ENCODE peak calls at places on chromosome 18, in five cellular contexts. Y is hippocampal formation; T is T-helper 17 cell; Q is activated naive CD4-positive, alpha-beta T cell treated with Interleukin-2 at 50 U/mL for 16 hours; C is activated CD4-positive, alpha-beta T cell treated with anti-CD3 and anti-CD28 coated beads, Interleukin-2, amount 50 U/mL, for 24 hours. M is an unnamed sample.

GRCh38 chr18:33375829-33376228 is 64.7 kb downstream of the CCDC178 start:
- DNase-seq in Y (no peak), T (no peak), Q (no peak), C (no peak), M (no peak)

GRCh38 chr18:57784034-57784815 is 18.9 kb downstream of the ATP8B1 start:
- DNase-seq in Y (no peak), T (no peak), Q (no peak), C (no peak), M (no peak)

GRCh38 chr18:7116832-7117389 is 686 bp downstream of the LAMA1 start:
- DNase-seq in Y (no peak), T (no peak), Q (no peak), C (no peak), M (no peak)

GRCh38 chr18:36636237-36636792 is 192.5 kb downstream of the TPGS2 start:
- DNase-seq in Y (no peak), T (no peak), Q (no peak), C (no peak), M (no peak)

GRCh38 chr18:68507781-68508180 is 207.1 kb downstream of the TMX3 start:
- DNase-seq in Y (no peak), T (no peak), Q (no peak), C (no peak), M (no peak)

GRCh38 chr18:69586581-69586980 is 185.9 kb downstream of the DOK6 start:
- DNase-seq in Y (no peak), T (no peak), Q (no peak), C (no peak), M (no peak)

GRCh38 chr18:37598966-37599896 is 33.6 kb upstream of the CELF4 start:
- DNase-seq in Y (no peak), T (no peak), Q (no peak), C (no peak), M (no peak)

GRCh38 chr18:11728247-11728646 is 39.2 kb downstream of the GNAL start:
- DNase-seq in Y (no peak), T (no peak), Q (no peak), C (no peak), M (no peak)

GRCh38 chr18:43563780-43564179 is 286.5 kb upstream of the SYT4 start:
- DNase-seq in Y (no peak), T (no peak), Q (no peak), C (no peak), M (no peak)

GRCh38 chr18:42029100-42029499 is 74.1 kb downstream of the PIK3C3 start:
- DNase-seq in Y (no peak), T (no peak), Q (no peak), C (no peak), M (no peak)

GRCh38 chr18:30016179-30016578 is 1026.4 kb downstream of the DSC3 start:
- DNase-seq in Y (no peak), T (no peak), Q (no peak), C (no peak), M (no peak)

GRCh38 chr18:63237911-63238710 is 81.5 kb downstream of the BCL2 start:
- DNase-seq in Y (no peak), T (no peak), Q (no peak), C (no peak), M (no peak)

GRCh38 chr18:36211612-36212065 is 24.3 kb downstream of the MOCOS start:
- DNase-seq in Y (no peak), T (no peak), Q (no peak), C (no peak), M (no peak)

GRCh38 chr18:50266248-50266704 is at the start of gene CFAP53:
- DNase-seq in Y (peak), T (peak), Q (peak), C (peak), M (peak)

GRCh38 chr18:47284691-47285370 is 33.4 kb upstream of the SKOR2 start:
- DNase-seq in Y (no peak), T (no peak), Q (no peak), C (no peak), M (no peak)

GRCh38 chr18:24268784-24269550 is 128.7 kb downstream of the OSBPL1A start:
- DNase-seq in Y (no peak), T (no peak), Q (no peak), C (no peak), M (no peak)

GRCh38 chr18:75213610-75214009 is 3.0 kb downstream of the TSHZ1 start:
- DNase-seq in Y (no peak), T (no peak), Q (no peak), C (no peak), M (no peak)

GRCh38 chr18:33577688-33578370 is at the start of gene ASXL3:
- DNase-seq in Y (peak), T (no peak), Q (no peak), C (no peak), M (no peak)

GRCh38 chr18:41266616-41267015 is 688.4 kb upstream of the PIK3C3 start:
- DNase-seq in Y (no peak), T (no peak), Q (no peak), C (no peak), M (no peak)

GRCh38 chr18:58324824-58325520 is 280.9 kb downstream of the NEDD4L start:
- DNase-seq in Y (no peak), T (no peak), Q (no peak), C (no peak), M (no peak)

GRCh38 chr18:22552254-22552653 is 134.5 kb upstream of the CTAGE1 start:
- DNase-seq in Y (no peak), T (no peak), Q (no peak), C (no peak), M (no peak)

GRCh38 chr18:34809697-34810096 is 99.6 kb downstream of the DTNA start:
- DNase-seq in Y (peak), T (no peak), Q (no peak), C (no peak), M (no peak)

GRCh38 chr18:54296017-54296416 is 26.7 kb downstream of the POLI start:
- DNase-seq in Y (no peak), T (no peak), Q (no peak), C (no peak), M (no peak)

GRCh38 chr18:8212893-8213805 is 396.1 kb upstream of the RAB12 start:
- DNase-seq in Y (no peak), T (no peak), Q (no peak), C (no peak), M (no peak)

GRCh38 chr18:48137354-48138208 is 207.1 kb upstream of the SMAD2 start:
- DNase-seq in Y (no peak), T (no peak), Q (no peak), C (no peak), M (no peak)

GRCh38 chr18:2983296-2983695 is 29.6 kb downstream of the LPIN2 start:
- DNase-seq in Y (no peak), T (no peak), Q (no peak), C (no peak), M (no peak)

GRCh38 chr18:22185298-22185697 is 15.9 kb downstream of the GATA6 start:
- DNase-seq in Y (no peak), T (no peak), Q (no peak), C (no peak), M (no peak)

GRCh38 chr18:26746284-26747130 is 119.0 kb downstream of the AQP4 start:
- DNase-seq in Y (no peak), T (no peak), Q (no peak), C (no peak), M (no peak)

GRCh38 chr18:48826806-48827205 is 124.0 kb downstream of the SMAD7 start:
- DNase-seq in Y (no peak), T (no peak), Q (no peak), C (no peak), M (no peak)

GRCh38 chr18:49285627-49286026 is 174.8 kb downstream of the DYM start:
- DNase-seq in Y (no peak), T (no peak), Q (no peak), C (no peak), M (no peak)

GRCh38 chr18:58687871-58688308 is 16.6 kb downstream of the MALT1 start:
- DNase-seq in Y (no peak), T (peak), Q (peak), C (peak), M (peak)

GRCh38 chr18:24995056-24995455 is 356.9 kb downstream of the ZNF521 start:
- DNase-seq in Y (no peak), T (no peak), Q (no peak), C (no peak), M (no peak)

GRCh38 chr18:55477537-55478300 is 110.3 kb downstream of the TCF4 start:
- DNase-seq in Y (no peak), T (no peak), Q (peak), C (no peak), M (no peak)

GRCh38 chr18:64258111-64258650 is 109.3 kb upstream of the LINC00305 start:
- DNase-seq in Y (no peak), T (no peak), Q (no peak), C (no peak), M (no peak)

M was measured in effector CD8-positive, alpha-beta T cell.